ENCODE peak calls at places on chromosomes 16 and 17, in seven cellular contexts. Q, A, E, T, X, H and R are unnamed samples.

GRCh38 chr17:7315570-7316243 is 547 bp upstream of the GPS2 start:
- DNase-seq in T (no peak), X (no peak), Q (no peak), A (no peak), E (no peak), H (no peak), R (no peak)

GRCh38 chr17:49779730-49780220 is 8.7 kb upstream of the KAT7 start:
- DNase-seq in Q (peak; percentile 25), E (peak; percentile 31), H (peak; percentile 20), T (no peak), A (peak; percentile 7), X (no peak), R (no peak)

GRCh38 chr17:47804461-47804860 is 17.1 kb downstream of the OSBPL7 start:
- DNase-seq in X (no peak), A (no peak), Q (no peak), H (no peak), T (no peak), E (no peak), R (no peak)

GRCh38 chr16:65572156-65572555 is 450.3 kb upstream of the CDH11 start:
- DNase-seq in Q (no peak), H (no peak), A (no peak), E (no peak), X (no peak), T (no peak), R (no peak)

GRCh38 chr17:31517524-31517923 is 126.0 kb downstream of the RAB11FIP4 start:
- DNase-seq in A (no peak), E (peak; percentile 17), H (peak; percentile 26), X (no peak), T (no peak), Q (peak; percentile 23), R (no peak)

GRCh38 chr16:75109732-75110243 is 6.8 kb downstream of the LDHD start:
- DNase-seq in X (peak; percentile 85), H (no peak), T (no peak), E (peak; percentile 15), Q (no peak), A (peak; percentile 32), R (no peak)

GRCh38 chr17:79009397-79010303 is at the start of gene CANT1:
- DNase-seq in T (peak; percentile 69), E (peak; percentile 84), A (peak; percentile 62), X (peak; percentile 91), Q (peak; percentile 89), H (peak; percentile 65), R (peak; percentile 90)

GRCh38 chr17:79027274-79027924 is 3.4 kb downstream of the C1QTNF1 start:
- DNase-seq in A (no peak), E (no peak), Q (no peak), T (no peak), H (no peak), X (peak; percentile 61), R (no peak)

GRCh38 chr17:65290616-65291015 is 153.4 kb downstream of the RGS9 start:
- DNase-seq in Q (no peak), H (no peak), E (no peak), X (peak; percentile 92), T (no peak), A (no peak), R (no peak)

GRCh38 chr17:339193-340061 is 13.2 kb downstream of the RPH3AL start:
- DNase-seq in A (peak; percentile 79), X (peak; percentile 28), T (no peak), H (peak; percentile 65), Q (no peak), E (peak; percentile 11), R (no peak)

GRCh38 chr16:54342966-54343365 is 56.4 kb upstream of the IRX3 start:
- DNase-seq in X (no peak), E (no peak), H (no peak), T (no peak), A (no peak), Q (no peak), R (no peak)

GRCh38 chr17:78383725-78384471 is 5.4 kb downstream of the PGS1 start:
- DNase-seq in X (peak; percentile 54), Q (peak; percentile 55), E (no peak), A (no peak), H (no peak), T (no peak), R (peak; percentile 16)

GRCh38 chr16:27024010-27024409 is 42.7 kb upstream of the C16orf82 start:
- DNase-seq in Q (no peak), H (no peak), T (no peak), E (no peak), A (no peak), X (no peak), R (no peak)

GRCh38 chr17:55676274-55676673 is 46.4 kb downstream of the TMEM100 start:
- DNase-seq in Q (no peak), T (no peak), E (no peak), H (no peak), A (no peak), X (no peak), R (no peak)

GRCh38 chr17:79573196-79573929 is 37.5 kb downstream of the RBFOX3 start:
- DNase-seq in X (no peak), E (peak; percentile 47), A (no peak), H (no peak), T (no peak), Q (no peak), R (no peak)

GRCh38 chr17:73533127-73533526 is 111.1 kb downstream of the SDK2 start:
- DNase-seq in H (no peak), A (no peak), E (no peak), Q (no peak), T (no peak), X (no peak), R (no peak)

GRCh38 chr17:20291853-20292252 is 175.5 kb downstream of the LGALS9B start:
- DNase-seq in E (no peak), A (no peak), Q (no peak), X (no peak), H (no peak), T (no peak), R (no peak)

GRCh38 chr17:45722161-45722560 is 62.0 kb upstream of the CRHR1 start:
- DNase-seq in X (no peak), A (no peak), Q (peak; percentile 56), T (no peak), E (peak; percentile 74), H (no peak), R (no peak)

GRCh38 chr17:32111141-32111771 is 31.0 kb upstream of the RHOT1 start:
- DNase-seq in Q (peak; percentile 37), E (peak; percentile 48), X (no peak), T (no peak), H (peak; percentile 81), A (no peak), R (peak; percentile 60)

GRCh38 chr17:71933306-71933705 is 187.5 kb upstream of the SOX9 start:
- DNase-seq in H (no peak), Q (no peak), T (no peak), X (no peak), E (no peak), A (no peak), R (no peak)

GRCh38 chr17:35477248-35477647 is 28.7 kb upstream of the SLFN13 start:
- DNase-seq in T (no peak), X (no peak), H (no peak), Q (no peak), A (no peak), E (no peak), R (no peak)

GRCh38 chr16:3112058-3112880 is at the start of gene ZNF205:
- DNase-seq in E (peak; percentile 90), A (peak; percentile 63), H (peak; percentile 70), X (peak; percentile 87), T (no peak), Q (peak; percentile 55), R (no peak)